ENCODE peak calls at places on chromosomes 7 and 10, in ten cellular contexts. G is activated T-cell treated with anti-CD3 and anti-CD28 coated beads, Interleukin-2, amount 50 U/mL, for 48 hours; T is BE2C; H is activated naive CD4-positive, alpha-beta T cell treated with Interleukin-2 at 50 U/mL for 16 hours; K is stimulated activated CD4-positive, alpha-beta T cell treated with anti-CD3 and anti-CD28 coated beads, Interleukin-12 subunit alpha, Interleukin-12 subunit beta, amount 100 ng/mL, for 4 hours; Z is glomerular endothelial cell; R is activated CD8-positive, alpha-beta memory T cell treated with anti-CD3 and anti-CD28 coated beads, Interleukin-2, amount 50 U/mL, for 4 hours; C is Ammon's horn; M is left kidney; O is NCI-H1694 treated with DMSO at 0.1 percent for 48 hours. L is an unnamed sample.

GRCh38 chr10:31467791-31468535 is 148.9 kb downstream of the ZEB1 start:
- DNase-seq in G (no peak), T (peak), H (no peak), K (no peak), Z (no peak), R (no peak), C (no peak), M (peak), O (no peak), L (peak)

GRCh38 chr10:24008164-24009066 is 200.5 kb upstream of the KIAA1217 start:
- DNase-seq in G (no peak), T (no peak), H (no peak), K (no peak), Z (no peak), R (no peak), C (no peak), M (peak), O (no peak), L (peak)

GRCh38 chr10:61478621-61479312 is 25.6 kb upstream of the TMEM26 start:
- DNase-seq in G (no peak), T (no peak), H (no peak), K (no peak), Z (no peak), R (no peak), C (no peak), M (no peak), O (no peak), L (no peak)

GRCh38 chr7:17564678-17565209 is 266.3 kb downstream of the AHR start:
- DNase-seq in G (no peak), T (no peak), H (no peak), K (no peak), Z (no peak), R (no peak), C (no peak), M (no peak), O (no peak), L (no peak)

GRCh38 chr10:109899578-109900355 is 23.5 kb downstream of the XPNPEP1 start:
- DNase-seq in G (no peak), T (no peak), H (no peak), K (no peak), Z (no peak), R (no peak), C (no peak), M (no peak), O (no peak), L (no peak)

GRCh38 chr7:35630573-35630972 is 64.4 kb downstream of the HERPUD2 start:
- DNase-seq in G (no peak), T (no peak), H (no peak), K (no peak), Z (no peak), R (no peak), C (peak), M (peak), O (no peak), L (no peak)

GRCh38 chr10:77620731-77621130 is 16.9 kb downstream of the KCNMA1 start:
- DNase-seq in G (no peak), T (no peak), H (no peak), K (no peak), Z (no peak), R (no peak), C (no peak), M (no peak), O (no peak), L (no peak)

GRCh38 chr7:26471676-26472075 is 180.0 kb downstream of the SNX10 start:
- DNase-seq in G (no peak), T (no peak), H (no peak), K (no peak), Z (no peak), R (no peak), C (no peak), M (no peak), O (no peak), L (no peak)

GRCh38 chr10:63631971-63632370 is 110.8 kb downstream of the REEP3 start:
- DNase-seq in G (no peak), T (no peak), H (no peak), K (no peak), Z (no peak), R (no peak), C (no peak), M (no peak), O (no peak), L (no peak)

GRCh38 chr7:130932088-130932487 is 198.1 kb upstream of the KLF14 start:
- DNase-seq in G (no peak), T (no peak), H (no peak), K (no peak), Z (no peak), R (no peak), C (no peak), M (no peak), O (no peak), L (no peak)

GRCh38 chr10:69766161-69766910 is 35.4 kb upstream of the COL13A1 start:
- DNase-seq in G (no peak), T (peak), H (no peak), K (no peak), Z (no peak), R (no peak), C (no peak), M (peak), O (no peak), L (no peak)

L was measured in HAP-1.